ENCODE peak calls at places on chromosomes 12 and 14, in eight cellular contexts. D, L, O, Q, V, J, C and W are unnamed samples.
A peak's percentile ranks its signal among the peaks of the same experiment; 100 is the strongest.

GRCh38 chr14:74425525-74426201 is 347 bp downstream of the SYNDIG1L start:
- DNase-seq in O (peak; percentile 20), C (no peak), J (no peak), L (no peak), Q (no peak), V (peak; percentile 25), D (no peak), W (no peak)

GRCh38 chr12:125454786-125455450 is 389.7 kb downstream of the AACS start:
- DNase-seq in D (no peak), C (no peak), O (no peak), J (no peak), L (no peak), Q (no peak), V (no peak), W (no peak)

GRCh38 chr14:100840286-100840685 is 14.4 kb downstream of the MEG3 start:
- DNase-seq in O (no peak), C (no peak), J (no peak), L (no peak), Q (no peak), V (no peak), D (no peak), W (no peak)

GRCh38 chr14:100332797-100333196 is 9.7 kb downstream of the SLC25A47 start:
- DNase-seq in D (no peak), Q (no peak), J (no peak), V (no peak), O (no peak), L (no peak), C (no peak), W (peak; percentile 25)

GRCh38 chr14:57833304-57833703 is 32.6 kb downstream of the SLC35F4 start:
- DNase-seq in Q (peak; percentile 87), L (peak; percentile 78), O (no peak), D (peak; percentile 75), V (no peak), J (peak; percentile 64), C (no peak), W (peak; percentile 94)

GRCh38 chr12:30719060-30719459 is 23.4 kb upstream of the IPO8 start:
- DNase-seq in J (no peak), V (no peak), C (no peak), D (peak; percentile 65), L (peak; percentile 59), O (no peak), Q (peak; percentile 74), W (no peak)

GRCh38 chr14:102461490-102462317 is 47.9 kb downstream of the ANKRD9 start:
- DNase-seq in D (no peak), J (no peak), L (no peak), V (no peak), O (no peak), C (no peak), Q (no peak), W (no peak)

GRCh38 chr14:100398044-100398443 is 74.9 kb downstream of the SLC25A47 start:
- DNase-seq in O (no peak), D (no peak), C (no peak), Q (no peak), V (peak; percentile 67), J (no peak), L (no peak), W (peak; percentile 56)

GRCh38 chr12:26870491-26871419 is 37.8 kb upstream of the ITPR2 start:
- DNase-seq in J (no peak), C (peak; percentile 18), V (peak; percentile 47), L (peak; percentile 72), O (peak; percentile 14), D (no peak), Q (no peak), W (peak; percentile 16)

GRCh38 chr12:27969011-27969900 is 3.3 kb downstream of the PTHLH start:
- DNase-seq in J (peak; percentile 24), O (peak; percentile 8), D (no peak), Q (no peak), L (peak; percentile 38), V (no peak), C (no peak), W (no peak)
- TF ChIP-seq CTCF in J (no peak), O (no peak), D (peak; percentile 27), Q (peak; percentile 30), L (peak; percentile 18), V (no peak), C (no peak), W (peak; percentile 10)

GRCh38 chr14:44914849-44915248 is 46.9 kb downstream of the KLHL28 start:
- DNase-seq in V (no peak), L (peak; percentile 31), D (no peak), J (no peak), C (peak; percentile 38), O (peak; percentile 44), Q (no peak), W (no peak)

GRCh38 chr14:44910826-44911225 is 50.9 kb downstream of the KLHL28 start:
- DNase-seq in O (no peak), C (no peak), J (no peak), V (no peak), L (no peak), D (no peak), Q (no peak), W (no peak)

DNA sequence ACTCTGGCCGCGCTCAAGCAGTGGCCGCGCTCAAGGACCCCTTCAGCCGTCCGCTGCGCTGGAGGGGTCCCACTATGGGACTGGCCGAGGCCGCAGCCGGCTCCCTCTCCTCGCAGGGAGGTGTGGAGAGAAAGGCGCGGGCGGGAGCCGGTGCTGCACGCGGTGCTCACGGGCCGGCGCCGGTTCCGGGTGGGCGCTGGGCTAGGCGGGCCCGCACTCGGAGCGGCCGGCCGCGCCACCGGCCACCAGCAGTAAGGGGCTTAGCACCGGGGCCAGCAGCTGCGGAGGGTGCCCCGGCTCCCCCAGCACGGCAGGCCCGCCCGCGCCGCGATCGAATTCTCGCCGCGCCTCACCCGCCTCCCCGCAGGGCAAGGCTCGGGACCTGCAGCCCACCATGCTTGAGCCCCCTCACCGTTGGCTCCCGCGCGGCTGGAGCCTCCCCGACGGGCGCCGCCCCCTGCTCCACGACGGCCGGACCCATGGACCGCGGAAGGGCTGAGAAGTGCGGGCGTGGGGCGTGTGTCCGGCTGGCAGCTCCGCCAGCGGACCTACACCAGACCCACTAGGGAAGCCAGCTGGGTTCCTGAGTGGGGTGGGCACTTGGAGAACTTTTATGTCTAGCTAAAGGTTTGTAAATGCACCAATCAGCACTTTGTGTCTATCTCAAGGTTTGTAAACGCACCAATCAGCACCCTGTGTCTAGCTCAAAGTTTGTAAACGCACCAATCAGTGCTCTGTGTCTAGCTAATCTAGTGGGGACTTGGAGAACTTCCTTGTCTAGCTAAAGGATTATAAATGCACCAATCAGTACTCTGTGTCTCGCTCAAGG is 49.5 kb downstream of the KLHL28 start:
- DNase-seq in V (no peak), D (no peak), Q (no peak), O (peak; percentile 20), L (no peak), J (no peak), C (no peak), W (no peak)
- H3K4me3 ChIP-seq in V (peak overlapping the region; percentile 36), D (peak overlapping the region; percentile 37), Q (peak overlapping the region; percentile 30), O (peak overlapping the region; percentile 57), L (peak overlapping the region; percentile 44), J (peak overlapping the region; percentile 57), C (peak overlapping the region; percentile 59), W (peak overlapping the region; percentile 34)

GRCh38 chr14:80215081-80215480 is 3.8 kb upstream of the DIO2 start:
- DNase-seq in D (no peak), Q (peak; percentile 13), C (no peak), L (no peak), V (no peak), J (no peak), O (no peak), W (no peak)

GRCh38 chr14:80211143-80212024 is at the start of gene DIO2:
- DNase-seq in L (peak; percentile 20), D (no peak), Q (peak; percentile 27), J (peak; percentile 60), C (peak; percentile 45), O (peak; percentile 43), V (no peak), W (no peak)

GRCh38 chr14:80215756-80216581 is 4.7 kb upstream of the DIO2 start:
- DNase-seq in J (no peak), O (peak; percentile 66), L (peak; percentile 47), V (peak; percentile 30), Q (no peak), D (no peak), C (peak; percentile 66), W (no peak)

GRCh38 chr14:80212025-80212402 is 710 bp upstream of the DIO2 start:
- DNase-seq in V (no peak), C (no peak), J (no peak), Q (peak; percentile 33), D (no peak), O (peak; percentile 10), L (peak; percentile 72), W (no peak)

GRCh38 chr14:80213602-80214001 is 2.3 kb upstream of the DIO2 start:
- DNase-seq in D (no peak), J (peak; percentile 47), Q (peak; percentile 67), L (peak; percentile 79), C (no peak), O (no peak), V (peak; percentile 43), W (no peak)
- TF ChIP-seq CTCF in D (peak; percentile 76), J (no peak), Q (peak; percentile 76), L (peak; percentile 70), C (no peak), O (no peak), V (peak; percentile 26), W (peak; percentile 36)

DNA sequence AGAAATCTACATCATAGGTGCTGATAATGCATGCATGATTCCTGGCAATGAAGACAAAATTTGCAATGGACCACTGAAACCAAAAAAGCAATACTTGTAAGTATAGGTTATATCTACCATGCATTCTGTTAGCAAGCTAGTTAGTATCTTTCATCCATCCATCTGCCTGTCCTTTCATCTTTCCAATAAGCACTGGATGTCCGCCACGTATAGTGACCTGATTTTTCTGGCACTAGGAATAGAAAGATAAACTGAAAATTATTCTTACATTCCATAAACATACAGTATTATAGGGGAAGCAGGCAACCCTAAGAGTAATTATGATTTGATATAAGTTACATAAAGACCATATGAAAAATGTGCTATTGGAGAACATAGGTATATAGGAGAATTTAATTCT is 87.2 kb upstream of the MYF6 start:
- DNase-seq in Q (no peak), C (no peak), O (no peak), D (no peak), J (no peak), V (no peak), L (no peak), W (no peak)
- H3K4me3 ChIP-seq in Q (no peak overlapping the region), C (no peak overlapping the region), O (no peak overlapping the region), D (no peak overlapping the region), J (no peak overlapping the region), V (no peak overlapping the region), L (no peak overlapping the region), W (no peak overlapping the region)

GRCh38 chr12:105759172-105759571 is 379.6 kb downstream of the NUAK1 start:
- DNase-seq in L (no peak), C (no peak), J (no peak), O (no peak), Q (no peak), V (no peak), D (no peak), W (no peak)
- TF ChIP-seq CTCF in L (no peak), C (no peak), J (no peak), O (no peak), Q (no peak), V (no peak), D (no peak), W (no peak)